ENCODE peak calls at places on chromosomes 13 and 19, in five cellular contexts. One of them, this sample, is unnamed. For H3K4me1, the result is how much of the 10 kb centered on the place peaks cover.

GRCh38 chr19:49718511-49718910 is 27.6 kb downstream of the CPT1C start:
- DNase-seq in CD4-positive, alpha-beta memory T cell: no peak
- DNase-seq in esophagus squamous epithelium: no peak
- DNase-seq in endodermal cell: no peak
- DNase-seq in testis: no peak
- DNase-seq in this sample: no peak

GRCh38 chr19:4657835-4658234 is 12.3 kb downstream of the MYDGF start:
- DNase-seq in CD4-positive, alpha-beta memory T cell: no peak
- DNase-seq in endodermal cell: no peak
- DNase-seq in testis: no peak
- DNase-seq in esophagus squamous epithelium: no peak
- DNase-seq in this sample: no peak

GRCh38 chr19:3066482-3067049 is 4.3 kb upstream of the TLE5 start:
- DNase-seq in endodermal cell: no peak
- DNase-seq in testis: no peak
- DNase-seq in CD4-positive, alpha-beta memory T cell: no peak
- DNase-seq in esophagus squamous epithelium: no peak
- DNase-seq in this sample: no peak

GRCh38 chr19:16385296-16385695 is 60.7 kb downstream of the KLF2 start:
- DNase-seq in testis: no peak
- DNase-seq in endodermal cell: no peak
- DNase-seq in CD4-positive, alpha-beta memory T cell: no peak
- DNase-seq in esophagus squamous epithelium: no peak
- DNase-seq in this sample: no peak

GRCh38 chr19:34994643-34995471 is 5.3 kb upstream of the GRAMD1A start:
- DNase-seq in CD4-positive, alpha-beta memory T cell: no peak
- DNase-seq in endodermal cell: peak
- DNase-seq in esophagus squamous epithelium: no peak
- DNase-seq in testis: peak
- DNase-seq in this sample: no peak

GRCh38 chr13:51806571-51806970 is 2.6 kb upstream of the DHRS12 start:
- DNase-seq in endodermal cell: no peak
- DNase-seq in CD4-positive, alpha-beta memory T cell: no peak
- DNase-seq in esophagus squamous epithelium: no peak
- DNase-seq in testis: no peak
- DNase-seq in this sample: peak

GRCh38 chr19:7970716-7971448 is 27.4 kb upstream of the TIMM44 start:
- DNase-seq in esophagus squamous epithelium: no peak
- DNase-seq in testis: peak
- DNase-seq in CD4-positive, alpha-beta memory T cell: no peak
- DNase-seq in endodermal cell: peak
- DNase-seq in this sample: no peak

GRCh38 chr19:56811480-56811879 is 29.0 kb downstream of the PEG3 start:
- DNase-seq in testis: no peak
- DNase-seq in endodermal cell: no peak
- DNase-seq in esophagus squamous epithelium: no peak
- DNase-seq in CD4-positive, alpha-beta memory T cell: no peak
- DNase-seq in this sample: no peak

GRCh38 chr13:30718661-30719520 is 16.5 kb upstream of the ALOX5AP start:
- DNase-seq in CD4-positive, alpha-beta memory T cell: no peak
- DNase-seq in testis: no peak
- DNase-seq in endodermal cell: no peak
- DNase-seq in esophagus squamous epithelium: no peak
- DNase-seq in this sample: no peak

GRCh38 chr13:111159362-111160320 is 44.5 kb downstream of the ARHGEF7 start:
- DNase-seq in testis: no peak
- DNase-seq in endodermal cell: no peak
- DNase-seq in CD4-positive, alpha-beta memory T cell: no peak
- DNase-seq in esophagus squamous epithelium: no peak
- DNase-seq in this sample: no peak

GRCh38 chr19:41753936-41754529 is 1.3 kb upstream of the CEACAM6 start:
- DNase-seq in testis: peak
- DNase-seq in esophagus squamous epithelium: no peak
- DNase-seq in endodermal cell: peak
- DNase-seq in CD4-positive, alpha-beta memory T cell: peak
- DNase-seq in this sample: peak

DNA sequence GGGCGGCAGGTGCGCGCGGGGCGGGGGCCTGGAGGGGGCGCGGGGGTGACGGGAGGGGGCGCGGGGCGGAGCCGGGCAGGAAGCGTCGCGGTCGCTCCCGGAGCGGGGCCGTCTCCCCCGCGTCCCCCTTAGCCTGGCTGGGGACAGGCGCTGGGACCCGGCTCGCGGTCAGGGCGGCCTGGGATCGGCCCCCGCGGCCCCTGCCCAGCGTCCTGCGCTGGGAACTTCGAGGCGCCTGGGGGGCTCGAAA is 74.7 kb upstream of the MCF2L start:
- DNase-seq in CD4-positive, alpha-beta memory T cell: no peak
- DNase-seq in esophagus squamous epithelium: no peak
- DNase-seq in endodermal cell: no peak
- DNase-seq in testis: no peak
- DNase-seq in this sample: no peak
- H3K4me1 ChIP-seq in CD4-positive, alpha-beta memory T cell: under half
- H3K4me1 ChIP-seq in esophagus squamous epithelium: under half
- H3K4me1 ChIP-seq in endodermal cell: under half
- H3K4me1 ChIP-seq in testis: under half
- H3K4me1 ChIP-seq in this sample: under half

GRCh38 chr19:38708413-38709024 is 35.8 kb downstream of the CAPN12 start:
- DNase-seq in CD4-positive, alpha-beta memory T cell: no peak
- DNase-seq in testis: no peak
- DNase-seq in endodermal cell: no peak
- DNase-seq in esophagus squamous epithelium: no peak
- DNase-seq in this sample: no peak
- H3K4me1 ChIP-seq in CD4-positive, alpha-beta memory T cell: under half
- H3K4me1 ChIP-seq in testis: under half
- H3K4me1 ChIP-seq in endodermal cell: under half
- H3K4me1 ChIP-seq in esophagus squamous epithelium: half or more
- H3K4me1 ChIP-seq in this sample: under half

GRCh38 chr13:97239306-97239705 is 17.2 kb downstream of the MBNL2 start:
- DNase-seq in esophagus squamous epithelium: no peak
- DNase-seq in endodermal cell: no peak
- DNase-seq in testis: no peak
- DNase-seq in CD4-positive, alpha-beta memory T cell: no peak
- DNase-seq in this sample: no peak
- H3K4me1 ChIP-seq in esophagus squamous epithelium: under half
- H3K4me1 ChIP-seq in endodermal cell: under half
- H3K4me1 ChIP-seq in testis: half or more
- H3K4me1 ChIP-seq in CD4-positive, alpha-beta memory T cell: half or more
- H3K4me1 ChIP-seq in this sample: under half

DNA sequence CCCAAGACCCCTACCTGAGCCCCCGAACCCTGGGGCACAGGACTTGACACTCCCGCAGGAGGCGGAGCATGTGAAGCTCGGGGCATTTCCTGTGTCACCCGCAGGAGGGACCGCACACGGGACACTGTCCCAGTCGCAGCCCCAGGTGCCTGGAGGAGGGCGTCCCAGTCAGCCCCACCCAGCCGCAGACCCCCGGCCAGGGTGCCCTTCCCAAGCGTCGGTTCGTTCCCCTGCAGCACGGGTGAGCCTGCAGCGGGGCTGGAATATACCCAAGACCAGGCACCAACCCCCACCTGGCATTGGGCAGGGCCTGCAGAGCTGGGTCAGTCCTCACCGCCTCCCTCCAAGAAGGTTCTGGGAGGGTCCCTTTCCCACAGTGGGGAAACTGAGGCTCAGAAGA is 21.6 kb downstream of the TCF3 start:
- DNase-seq in esophagus squamous epithelium: no peak
- DNase-seq in endodermal cell: no peak
- DNase-seq in CD4-positive, alpha-beta memory T cell: no peak
- DNase-seq in testis: no peak
- DNase-seq in this sample: no peak
- H3K4me1 ChIP-seq in esophagus squamous epithelium: under half
- H3K4me1 ChIP-seq in endodermal cell: under half
- H3K4me1 ChIP-seq in CD4-positive, alpha-beta memory T cell: under half
- H3K4me1 ChIP-seq in testis: under half
- H3K4me1 ChIP-seq in this sample: under half

DNA sequence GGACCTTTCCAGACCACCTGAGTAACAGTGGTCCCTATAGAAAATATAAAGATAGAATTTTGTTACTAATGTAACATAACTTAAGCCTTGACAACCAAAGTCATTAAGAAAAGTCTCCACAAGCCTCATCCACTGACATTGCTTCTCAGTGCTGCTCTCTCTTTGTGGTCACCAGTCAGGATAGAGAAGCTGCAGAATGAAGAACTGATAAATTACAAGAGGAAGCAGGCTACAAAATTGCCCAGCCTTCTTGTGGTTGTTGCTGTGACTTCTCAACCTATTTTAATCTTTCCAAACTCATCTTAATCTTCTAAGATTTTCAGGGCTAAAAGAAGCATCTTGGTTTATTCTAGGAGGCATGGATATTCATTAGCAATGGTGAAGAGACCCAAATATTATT is 343.8 kb downstream of the MZT1 start:
- DNase-seq in CD4-positive, alpha-beta memory T cell: no peak
- DNase-seq in testis: no peak
- DNase-seq in esophagus squamous epithelium: no peak
- DNase-seq in endodermal cell: no peak
- DNase-seq in this sample: no peak
- H3K4me1 ChIP-seq in CD4-positive, alpha-beta memory T cell: under half
- H3K4me1 ChIP-seq in testis: under half
- H3K4me1 ChIP-seq in esophagus squamous epithelium: under half
- H3K4me1 ChIP-seq in endodermal cell: under half
- H3K4me1 ChIP-seq in this sample: under half

This sample was measured in naive thymus-derived CD4-positive, alpha-beta T cell.